ENCODE peak calls at places on chromosomes 13 and 19, in seven cellular contexts. N is astrocyte, A is DND-41, K is endothelial cell of umbilical vein, C is neuronal stem cell, Y is MM.1S, J is osteoblast. F is an unnamed sample.

GRCh38 chr13:41074523-41074922 is 13.2 kb downstream of the WBP4 start:
- DNase-seq in K (no peak), A (no peak), Y (no peak), C (no peak), J (no peak), N (no peak), F (no peak)

GRCh38 chr13:26011208-26011573 is 40.6 kb downstream of the SHISA2 start:
- DNase-seq in C (no peak), N (no peak), J (no peak), A (no peak), Y (no peak), K (no peak), F (no peak)

GRCh38 chr13:43908156-43909126 is 28.7 kb downstream of the LACC1 start:
- DNase-seq in C (peak), A (peak), N (peak), Y (peak), J (no peak), K (peak), F (peak)

GRCh38 chr13:46665630-46666482 is 112.9 kb downstream of the LRCH1 start:
- DNase-seq in Y (no peak), K (peak), J (no peak), A (no peak), N (no peak), C (no peak), F (no peak)

GRCh38 chr13:108283110-108283509 is 13.6 kb downstream of the TNFSF13B start:
- DNase-seq in C (no peak), J (no peak), Y (no peak), K (no peak), N (no peak), A (no peak), F (peak)

GRCh38 chr19:39645800-39646411 is 9.8 kb upstream of the LGALS16 start:
- DNase-seq in J (no peak), C (peak), K (peak), Y (peak), N (no peak), A (peak), F (peak)

GRCh38 chr13:51759240-51759639 is 44.7 kb downstream of the DHRS12 start:
- DNase-seq in K (no peak), N (peak), C (no peak), J (peak), Y (no peak), A (no peak), F (peak)

GRCh38 chr13:107665926-107666458 is 549.3 kb downstream of the LIG4 start:
- DNase-seq in A (no peak), N (peak), K (no peak), C (no peak), Y (no peak), J (peak), F (peak)

GRCh38 chr13:20118268-20119140 is 42.3 kb downstream of the GJA3 start:
- DNase-seq in J (peak), N (peak), C (no peak), A (peak), K (peak), Y (no peak), F (peak)

GRCh38 chr13:76663941-76664340 is 222.3 kb downstream of the KCTD12 start:
- DNase-seq in N (no peak), Y (no peak), A (no peak), K (no peak), C (no peak), J (peak), F (peak)

GRCh38 chr19:14248578-14249011 is 42.6 kb upstream of the ADGRL1 start:
- DNase-seq in J (peak), N (peak), Y (no peak), K (peak), C (peak), A (no peak), F (peak)

GRCh38 chr13:50319603-50320296 is 304.5 kb downstream of the KCNRG start:
- DNase-seq in A (peak), N (peak), K (peak), Y (peak), J (no peak), C (no peak), F (peak)
- H3K4me2 ChIP-seq in A (peak), N (peak), K (peak), Y (peak), J (peak), C (no peak), F (no peak)

GRCh38 chr19:12330340-12330739 is 3.1 kb downstream of the ZNF563 start:
- DNase-seq in K (no peak), N (no peak), Y (no peak), A (no peak), J (no peak), C (no peak), F (no peak)

GRCh38 chr19:12331211-12331941 is 2.1 kb downstream of the ZNF563 start:
- DNase-seq in Y (no peak), N (no peak), A (peak), C (no peak), J (no peak), K (no peak), F (no peak)

DNA sequence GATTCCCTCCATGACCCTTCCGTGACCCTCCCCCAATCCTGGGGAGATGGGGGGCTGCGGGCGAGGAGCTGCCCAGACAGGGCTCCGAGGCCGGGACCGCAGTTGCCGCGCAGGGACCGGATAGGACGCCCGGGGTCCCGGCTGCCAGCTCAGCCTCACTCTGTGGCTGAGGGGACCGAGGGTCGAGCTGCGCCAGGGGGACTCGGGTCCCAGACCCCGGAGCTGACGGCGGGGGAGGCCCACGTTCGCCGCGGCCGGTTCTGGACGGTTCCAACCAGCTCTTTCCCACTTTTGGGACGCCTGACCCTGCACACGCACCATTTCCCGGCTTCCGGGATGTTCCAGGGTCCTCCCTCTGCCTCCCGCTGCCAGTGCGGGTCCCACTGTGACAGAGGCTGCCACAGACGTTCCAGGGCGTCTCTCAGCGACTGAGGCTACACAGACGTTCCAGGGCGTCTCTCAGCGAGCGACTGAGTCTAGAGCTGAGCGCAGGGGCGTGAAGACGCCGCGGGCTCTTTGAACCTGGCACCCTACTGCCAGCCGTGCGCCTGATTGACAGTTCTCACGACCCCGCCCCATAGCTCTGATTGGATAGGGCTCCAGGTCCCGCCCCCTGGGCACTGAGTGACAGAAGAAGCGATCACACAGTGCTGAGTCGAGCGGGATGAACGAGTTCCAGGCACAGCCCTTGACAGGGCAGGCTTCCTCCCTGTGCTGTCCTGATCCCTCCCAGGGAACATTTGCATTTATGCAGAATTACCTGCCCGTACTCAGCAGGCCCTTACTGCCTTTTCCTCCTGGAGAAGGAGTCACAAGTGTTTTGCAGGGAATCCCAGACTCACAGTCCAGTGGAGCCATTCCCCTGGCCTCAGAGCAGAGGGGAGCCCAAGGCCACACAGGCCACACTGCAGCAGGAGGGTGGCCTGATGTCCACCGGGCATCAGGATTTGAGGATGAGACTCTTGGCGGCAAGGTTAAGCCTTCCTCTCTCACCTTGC is at the start of gene ZNF563:
- DNase-seq in K (peak), N (peak), J (peak), C (peak), Y (peak), A (peak), F (peak)
- H3K4me2 ChIP-seq in K (peak), N (peak), J (peak), C (peak), Y (peak), A (peak), F (peak)

GRCh38 chr19:18895828-18896341 is at the start of gene CERS1:
- DNase-seq in N (no peak), Y (no peak), K (no peak), J (peak), A (no peak), C (peak), F (peak)

GRCh38 chr19:18894254-18895037 is 1.5 kb downstream of the CERS1 start:
- DNase-seq in C (peak), K (no peak), N (peak), J (peak), A (no peak), Y (no peak), F (peak)

GRCh38 chr19:18893573-18894253 is 2.2 kb downstream of the CERS1 start:
- DNase-seq in A (no peak), C (no peak), Y (no peak), J (peak), K (no peak), N (no peak), F (no peak)

GRCh38 chr19:18896421-18896841 is 473 bp upstream of the CERS1 start:
- DNase-seq in N (no peak), J (peak), Y (no peak), A (no peak), C (no peak), K (no peak), F (peak)

DNA sequence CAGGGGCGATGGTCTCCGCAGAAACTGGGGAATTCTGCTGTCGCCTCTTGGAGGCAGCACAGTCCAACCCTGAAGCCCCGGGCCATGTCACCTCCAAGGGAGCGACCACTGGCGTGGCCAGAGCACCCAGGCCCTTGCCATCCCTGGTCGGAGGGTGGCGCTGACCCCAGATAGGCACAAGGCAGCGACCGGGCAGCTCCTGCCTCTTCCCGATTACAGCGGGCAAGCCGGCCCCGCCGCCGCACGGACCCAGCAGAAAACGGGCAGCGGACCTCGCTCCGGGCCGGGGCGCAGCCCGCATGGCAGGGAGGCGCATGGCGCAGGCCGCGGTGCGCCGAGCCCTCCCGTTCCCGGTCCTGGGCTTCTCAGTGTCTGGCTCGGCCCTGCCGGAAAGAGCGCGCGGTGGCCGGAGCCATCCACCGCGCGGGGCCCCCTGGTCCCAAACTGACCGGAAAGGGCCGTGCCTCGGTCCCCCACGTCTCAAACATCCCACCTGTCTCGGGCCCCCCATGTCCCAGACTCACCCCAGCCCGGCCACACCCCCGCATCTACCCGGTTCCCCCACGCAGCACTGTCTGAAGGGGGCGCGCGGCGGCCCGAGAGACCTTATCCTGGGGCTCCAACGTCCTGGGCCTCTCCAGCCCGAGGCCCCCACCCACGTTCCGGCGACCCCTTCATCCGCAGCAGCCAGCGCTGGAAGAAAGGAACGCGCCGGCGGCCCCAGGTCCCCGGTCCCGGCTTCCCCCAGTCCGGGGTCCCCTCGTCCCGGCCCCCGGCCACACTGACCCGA is 725 bp downstream of the CERS1 start:
- DNase-seq in K (peak), N (no peak), A (no peak), Y (peak), C (peak), J (peak), F (peak)
- H3K4me2 ChIP-seq in K (peak), N (peak), A (no peak), Y (peak), C (peak), J (peak), F (peak)

GRCh38 chr13:99206873-99207272 is 6.2 kb downstream of the UBAC2 start:
- DNase-seq in A (no peak), J (peak), C (no peak), N (no peak), Y (no peak), K (no peak), F (no peak)
- H3K4me2 ChIP-seq in A (no peak), J (no peak), C (no peak), N (no peak), Y (no peak), K (no peak), F (no peak)

GRCh38 chr19:4935449-4935848 is 26.1 kb downstream of the UHRF1 start:
- DNase-seq in J (peak), A (peak), Y (no peak), N (no peak), C (no peak), K (no peak), F (no peak)

GRCh38 chr19:4932711-4933110 is 23.4 kb downstream of the UHRF1 start:
- DNase-seq in Y (no peak), J (peak), A (no peak), C (no peak), N (no peak), K (no peak), F (no peak)

GRCh38 chr19:4937060-4937459 is 27.8 kb downstream of the UHRF1 start:
- DNase-seq in A (no peak), Y (no peak), J (peak), C (no peak), K (no peak), N (no peak), F (no peak)

GRCh38 chr19:4930664-4931063 is 21.4 kb downstream of the UHRF1 start:
- DNase-seq in J (peak), Y (no peak), C (no peak), N (peak), K (no peak), A (no peak), F (peak)

DNA sequence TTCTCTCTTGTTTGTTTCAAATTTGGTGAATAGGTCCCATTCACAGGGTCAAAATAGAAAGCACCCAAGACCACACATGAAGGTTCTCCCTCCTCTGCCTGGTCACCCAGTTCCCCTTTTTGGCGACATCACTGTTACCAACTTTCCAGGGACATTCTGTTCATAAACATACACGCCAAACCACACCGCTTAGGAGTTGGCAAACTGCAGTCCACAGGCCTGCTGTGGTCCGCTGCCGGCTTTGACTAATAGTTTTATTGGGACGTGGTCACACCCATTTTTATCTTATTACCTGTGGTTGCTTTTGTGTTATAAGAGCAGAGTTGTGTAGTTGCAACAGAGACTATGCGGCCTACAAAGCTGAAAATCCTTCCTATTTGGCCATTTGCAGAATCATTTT is 24.2 kb downstream of the UHRF1 start:
- DNase-seq in N (peak), A (no peak), Y (no peak), C (no peak), J (peak), K (no peak), F (peak)
- H3K4me2 ChIP-seq in N (no peak), A (no peak), Y (no peak), C (no peak), J (no peak), K (no peak), F (no peak)

GRCh38 chr13:110403721-110404120 is 96.6 kb downstream of the COL4A2 start:
- DNase-seq in C (no peak), J (no peak), A (no peak), Y (no peak), K (no peak), N (peak), F (peak)
- H3K4me2 ChIP-seq in C (no peak), J (peak), A (no peak), Y (no peak), K (no peak), N (peak), F (peak)

GRCh38 chr19:35505956-35506355 is 7.5 kb downstream of the DMKN start:
- DNase-seq in N (no peak), K (no peak), J (peak), C (no peak), A (no peak), Y (no peak), F (no peak)

GRCh38 chr19:35507561-35507960 is 5.9 kb downstream of the DMKN start:
- DNase-seq in N (no peak), C (no peak), A (no peak), K (no peak), J (peak), Y (no peak), F (no peak)

GRCh38 chr19:35509861-35510625 is 3.4 kb downstream of the DMKN start:
- DNase-seq in K (peak), C (peak), N (no peak), Y (peak), A (peak), J (peak), F (peak)

GRCh38 chr19:35509018-35509652 is 4.3 kb downstream of the DMKN start:
- DNase-seq in C (no peak), J (peak), N (no peak), Y (no peak), K (no peak), A (no peak), F (no peak)

DNA sequence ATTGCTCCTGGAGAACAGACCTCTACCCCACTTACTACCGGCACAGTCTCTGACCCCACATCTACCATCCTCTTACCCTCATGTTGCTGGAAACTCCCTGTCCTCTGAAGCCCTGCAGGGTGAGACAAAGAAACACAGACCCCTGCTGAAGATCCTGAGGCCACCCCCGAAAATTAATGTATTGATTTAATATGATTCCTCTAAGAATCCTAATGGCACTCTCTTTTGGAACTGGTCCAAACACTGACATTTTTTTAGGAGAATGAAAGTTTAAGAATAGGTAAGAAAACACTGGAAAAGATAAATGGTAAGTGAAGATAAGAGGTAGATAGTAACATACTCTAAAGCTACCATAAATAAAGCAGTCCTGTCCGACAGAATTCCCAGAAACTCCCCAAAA is 5.3 kb downstream of the DMKN start:
- DNase-seq in Y (no peak), K (no peak), A (no peak), J (peak), C (no peak), N (no peak), F (no peak)
- H3K4me2 ChIP-seq in Y (no peak), K (no peak), A (no peak), J (no peak), C (no peak), N (no peak), F (no peak)

F was measured in fibroblast of lung.